ENCODE peak calls at places on chromosomes 16 and 17, in nine cellular contexts. X is HFF-Myc, G is HFFc6, Z is pancreas, I is progenitor cell of endocrine pancreas, N is WTC11, K is fibroblast of pulmonary artery, C is lung, O is esophagus squamous epithelium. J is an unnamed sample.

GRCh38 chr17:19426631-19427030 is 15.6 kb downstream of the RNF112 start:
- DNase-seq in X (no peak), G (no peak), Z (no peak), I (no peak), N (no peak), K (no peak), C (no peak), O (no peak), J (no peak)

GRCh38 chr17:18187816-18188761 is 4.5 kb downstream of the ALKBH5 start:
- DNase-seq in X (no peak), G (peak), Z (no peak), I (no peak), N (no peak), K (peak), C (no peak), O (no peak), J (no peak)

GRCh38 chr17:17504341-17505140 is 8.3 kb upstream of the RASD1 start:
- DNase-seq in X (no peak), G (no peak), Z (peak), I (no peak), N (no peak), K (no peak), C (no peak), O (no peak), J (no peak)

GRCh38 chr16:54194008-54194731 is 92.4 kb downstream of the IRX3 start:
- DNase-seq in X (peak), G (no peak), Z (peak), I (no peak), N (peak), K (peak), C (peak), O (no peak), J (no peak)

GRCh38 chr17:10649602-10650001 is 7.5 kb downstream of the MYH3 start:
- DNase-seq in X (no peak), G (no peak), Z (no peak), I (no peak), N (no peak), K (no peak), C (no peak), O (no peak), J (no peak)

GRCh38 chr17:17559164-17559563 is 32.3 kb downstream of the PEMT start:
- DNase-seq in X (no peak), G (no peak), Z (no peak), I (no peak), N (no peak), K (no peak), C (no peak), O (no peak), J (no peak)

GRCh38 chr16:53643474-53643873 is 60.2 kb downstream of the RPGRIP1L start:
- DNase-seq in X (no peak), G (no peak), Z (no peak), I (no peak), N (no peak), K (no peak), C (no peak), O (no peak), J (no peak)

GRCh38 chr17:7479389-7480192 is at the start of gene ZBTB4:
- DNase-seq in X (no peak), G (peak), Z (peak), I (peak), N (peak), K (no peak), C (no peak), O (no peak), J (peak)

GRCh38 chr16:80518436-80518835 is 22.4 kb upstream of the DYNLRB2 start:
- DNase-seq in X (no peak), G (no peak), Z (no peak), I (no peak), N (no peak), K (no peak), C (no peak), O (no peak), J (no peak)

GRCh38 chr16:66386629-66387622 is 20.4 kb downstream of the CDH5 start:
- DNase-seq in X (no peak), G (no peak), Z (peak), I (no peak), N (peak), K (no peak), C (no peak), O (no peak), J (no peak)

GRCh38 chr17:59753522-59754467 is 46.3 kb downstream of the VMP1 start:
- DNase-seq in X (peak), G (peak), Z (no peak), I (no peak), N (no peak), K (peak), C (no peak), O (no peak), J (peak)

GRCh38 chr17:60577147-60577925 is 22.7 kb upstream of the PPM1D start:
- DNase-seq in X (no peak), G (peak), Z (no peak), I (no peak), N (no peak), K (peak), C (no peak), O (no peak), J (peak)

GRCh38 chr17:20961551-20961950 is 81.3 kb downstream of the USP22 start:
- DNase-seq in X (no peak), G (no peak), Z (no peak), I (no peak), N (no peak), K (no peak), C (no peak), O (no peak), J (no peak)

GRCh38 chr17:77958716-77959215 is 263 bp downstream of the TNRC6C start:
- DNase-seq in X (no peak), G (no peak), Z (no peak), I (peak), N (no peak), K (no peak), C (no peak), O (no peak), J (no peak)

GRCh38 chr17:77957215-77957868 is 1.2 kb upstream of the TNRC6C start:
- DNase-seq in X (no peak), G (no peak), Z (no peak), I (no peak), N (no peak), K (peak), C (no peak), O (no peak), J (no peak)

GRCh38 chr17:77959926-77960521 is 1.5 kb downstream of the TNRC6C start:
- DNase-seq in X (no peak), G (no peak), Z (no peak), I (no peak), N (no peak), K (peak), C (no peak), O (no peak), J (no peak)

GRCh38 chr17:77959216-77959925 is 868 bp downstream of the TNRC6C start:
- DNase-seq in X (no peak), G (no peak), Z (peak), I (no peak), N (no peak), K (no peak), C (no peak), O (no peak), J (peak)

GRCh38 chr17:77957869-77958715 is at the start of gene TNRC6C:
- DNase-seq in X (peak), G (peak), Z (peak), I (peak), N (peak), K (peak), C (peak), O (peak), J (peak)
- TF ChIP-seq CTCF in X (no peak), G (peak), Z (no peak), I (no peak), N (no peak), K (peak), C (no peak), O (no peak), J (no peak)

GRCh38 chr17:1724869-1725641 is 551 bp downstream of the WDR81 start:
- DNase-seq in X (no peak), G (no peak), Z (peak), I (no peak), N (peak), K (no peak), C (no peak), O (no peak), J (no peak)
- TF ChIP-seq CTCF in X (no peak), G (peak), Z (no peak), I (peak), N (no peak), K (no peak), C (no peak), O (no peak), J (no peak)

GRCh38 chr16:23428351-23428750 is 24.6 kb downstream of the COG7 start:
- DNase-seq in X (no peak), G (no peak), Z (no peak), I (no peak), N (no peak), K (no peak), C (no peak), O (no peak), J (no peak)

GRCh38 chr16:23433261-23433920 is 19.6 kb downstream of the COG7 start:
- DNase-seq in X (no peak), G (no peak), Z (no peak), I (no peak), N (no peak), K (no peak), C (no peak), O (no peak), J (no peak)

GRCh38 chr16:23435500-23435899 is 17.5 kb downstream of the COG7 start:
- DNase-seq in X (no peak), G (peak), Z (peak), I (peak), N (peak), K (peak), C (peak), O (no peak), J (peak)

GRCh38 chr16:23434380-23434779 is 18.6 kb downstream of the COG7 start:
- DNase-seq in X (peak), G (peak), Z (no peak), I (no peak), N (no peak), K (peak), C (no peak), O (no peak), J (peak)

DNA sequence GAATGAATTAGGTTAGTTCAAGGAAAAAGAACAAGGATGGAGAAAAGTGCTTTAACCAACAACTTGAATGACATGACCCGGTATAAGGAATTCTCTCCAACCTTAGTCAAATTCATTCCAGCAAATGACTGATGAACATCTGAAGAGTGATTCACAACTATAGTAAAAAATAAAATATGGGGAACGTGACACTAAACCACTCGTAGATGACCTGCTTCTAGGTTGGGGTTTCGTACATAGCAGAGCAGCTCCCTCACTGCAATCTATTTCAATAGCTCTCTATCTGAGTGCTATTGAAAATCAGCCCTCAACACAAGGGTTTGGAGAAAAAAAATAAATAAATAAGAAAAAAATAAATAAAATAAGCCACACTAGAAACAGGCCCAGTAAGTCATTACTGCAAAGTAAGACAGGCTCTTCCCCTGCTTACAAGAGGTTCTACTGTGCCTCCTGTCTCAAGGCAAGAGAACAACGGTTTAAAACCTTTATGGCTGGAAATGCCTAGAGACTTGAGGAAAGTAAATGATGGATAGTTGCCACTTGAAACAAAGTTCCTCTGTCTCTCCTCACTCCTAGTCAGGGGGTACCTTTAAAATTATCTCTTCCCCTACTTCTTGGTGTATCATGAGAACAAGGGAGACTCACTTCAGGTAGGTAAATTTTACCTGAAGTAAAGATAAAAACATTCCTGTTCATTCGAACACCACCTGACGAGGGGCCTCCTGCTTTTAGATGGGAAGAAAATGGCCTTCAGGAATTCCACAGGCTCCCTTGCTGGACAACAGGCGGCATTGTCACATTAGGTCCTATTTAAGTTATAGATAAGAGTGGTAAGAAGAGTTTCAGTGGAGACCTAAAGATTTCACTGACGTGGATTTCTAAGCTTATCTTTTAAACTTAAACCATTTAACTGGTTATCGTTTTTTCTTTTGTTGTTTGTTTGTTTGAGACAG is 20.5 kb downstream of the COG7 start:
- DNase-seq in X (no peak), G (no peak), Z (no peak), I (no peak), N (no peak), K (peak), C (no peak), O (no peak), J (no peak)
- TF ChIP-seq CTCF in X (no peak), G (peak), Z (no peak), I (no peak), N (no peak), K (peak), C (no peak), O (peak), J (no peak)

DNA sequence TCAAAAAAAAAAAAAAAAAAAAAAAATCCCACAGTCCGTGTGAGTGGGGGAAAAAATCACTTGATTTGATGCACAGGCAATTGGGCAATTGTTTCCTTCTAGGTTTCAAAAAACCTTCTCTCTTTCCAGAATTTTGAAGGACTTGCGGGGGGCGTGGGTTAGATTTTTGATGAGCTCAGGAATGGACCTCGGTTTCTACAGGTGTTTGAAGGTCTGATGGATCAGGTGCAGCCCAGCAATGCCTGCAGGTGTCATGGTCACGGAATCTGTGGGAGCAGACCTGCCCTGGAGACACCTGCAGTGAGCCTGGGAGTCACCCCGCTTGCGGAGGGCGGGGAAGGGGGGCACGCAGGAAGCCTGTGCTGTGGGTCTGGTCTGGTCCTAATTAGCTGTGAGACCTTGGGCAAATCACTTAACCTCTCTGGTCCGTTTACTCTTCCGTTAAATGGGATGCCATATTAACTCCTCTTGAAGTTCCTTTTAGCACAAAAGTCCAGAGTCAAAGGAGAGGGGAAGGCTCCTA is 174.2 kb downstream of the IRF8 start:
- DNase-seq in X (no peak), G (no peak), Z (no peak), I (no peak), N (no peak), K (no peak), C (no peak), O (no peak), J (no peak)
- TF ChIP-seq CTCF in X (no peak), G (peak), Z (peak), I (no peak), N (no peak), K (no peak), C (no peak), O (no peak), J (no peak)

DNA sequence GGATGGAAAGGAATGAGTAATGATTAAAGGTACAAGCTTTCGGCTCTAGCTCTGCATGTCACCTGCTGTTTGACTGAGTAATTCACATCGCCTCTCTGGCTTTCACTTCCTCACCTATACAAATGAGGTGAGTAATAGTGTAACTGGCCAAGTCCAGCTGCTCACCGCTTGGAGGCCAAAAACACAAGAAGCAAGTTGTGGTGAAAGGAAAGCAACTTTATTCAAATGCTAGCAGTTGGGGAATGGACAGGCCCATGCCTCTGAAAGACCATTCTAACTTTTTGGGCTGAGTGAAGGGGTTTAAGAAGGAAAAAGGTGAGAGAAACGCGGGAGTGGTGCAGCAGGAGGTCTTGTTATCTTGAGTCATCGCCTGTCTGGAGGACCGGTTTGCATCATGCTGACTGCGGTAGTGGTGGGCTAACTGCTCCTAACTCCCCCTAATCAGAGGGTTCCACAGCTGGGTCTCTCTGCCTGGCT is 45.7 kb upstream of the CSNK2A2 start:
- DNase-seq in X (no peak), G (no peak), Z (no peak), I (no peak), N (no peak), K (no peak), C (no peak), O (no peak), J (peak)
- TF ChIP-seq CTCF in X (no peak), G (no peak), Z (no peak), I (peak), N (no peak), K (no peak), C (no peak), O (no peak), J (no peak)

GRCh38 chr16:83400234-83400633 is 407.5 kb upstream of the HSBP1 start:
- DNase-seq in X (no peak), G (no peak), Z (no peak), I (no peak), N (peak), K (peak), C (peak), O (no peak), J (no peak)

GRCh38 chr16:83403751-83404150 is 404.0 kb upstream of the HSBP1 start:
- DNase-seq in X (no peak), G (peak), Z (no peak), I (no peak), N (no peak), K (peak), C (no peak), O (no peak), J (no peak)

GRCh38 chr16:83404261-83404660 is 403.5 kb upstream of the HSBP1 start:
- DNase-seq in X (no peak), G (no peak), Z (no peak), I (no peak), N (no peak), K (no peak), C (no peak), O (no peak), J (no peak)

GRCh38 chr16:83402969-83403368 is 404.8 kb upstream of the HSBP1 start:
- DNase-seq in X (no peak), G (peak), Z (no peak), I (no peak), N (no peak), K (peak), C (no peak), O (no peak), J (no peak)

DNA sequence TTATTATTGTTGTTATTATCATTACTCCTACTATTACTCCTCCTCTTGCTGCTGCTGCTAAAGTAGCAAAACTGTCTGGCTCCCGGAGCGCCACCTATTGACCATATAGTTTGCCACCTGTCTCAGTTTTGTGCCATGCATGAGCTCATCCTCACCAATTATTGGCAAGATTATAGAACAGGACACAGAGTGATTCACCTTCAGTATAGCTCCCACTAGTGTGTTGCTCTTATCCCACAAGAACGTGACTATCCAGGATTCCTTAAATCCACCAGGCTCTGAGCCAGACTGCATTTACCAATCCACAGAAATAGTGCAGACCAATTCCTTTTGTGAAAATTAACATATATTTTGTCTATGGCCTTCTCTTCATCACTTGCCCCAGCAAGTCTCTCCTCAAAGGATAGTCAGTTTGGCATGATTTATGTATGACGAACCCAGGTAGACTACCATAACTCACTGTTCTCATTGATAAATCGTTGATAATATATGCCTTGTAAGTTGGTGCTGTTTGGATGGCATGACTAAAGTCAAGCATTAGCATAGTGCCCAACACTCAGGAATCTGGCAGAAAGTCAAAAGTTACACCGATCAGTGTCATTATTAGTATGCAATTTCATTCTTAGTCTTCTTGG is 405.5 kb upstream of the HSBP1 start:
- DNase-seq in X (no peak), G (peak), Z (no peak), I (no peak), N (peak), K (no peak), C (no peak), O (no peak), J (no peak)
- TF ChIP-seq CTCF in X (peak), G (peak), Z (no peak), I (no peak), N (no peak), K (no peak), C (no peak), O (no peak), J (no peak)

J was measured in GM13976.